ENCODE peak calls at places on chromosomes 7 and 10, in seven cellular contexts. P, Y, U, S, L, A and W are unnamed samples.

GRCh38 chr10:35219906-35220890 is 93.6 kb downstream of the CREM start:
- DNase-seq in Y (no peak), U (no peak), S (no peak), P (no peak), A (no peak), L (peak), W (no peak)

GRCh38 chr10:71814923-71815411 is 36.1 kb downstream of the PSAP start:
- DNase-seq in Y (no peak), L (no peak), S (no peak), A (no peak), U (no peak), P (no peak), W (no peak)

GRCh38 chr7:153091477-153091876 is 331.9 kb downstream of the ACTR3B start:
- DNase-seq in Y (no peak), U (no peak), L (no peak), A (no peak), S (no peak), P (no peak), W (no peak)

GRCh38 chr10:119416855-119417254 is 125.7 kb downstream of the RGS10 start:
- DNase-seq in S (peak), U (no peak), Y (peak), A (no peak), P (peak), L (peak), W (peak)

GRCh38 chr7:55538538-55538937 is 33.8 kb downstream of the VOPP1 start:
- DNase-seq in P (no peak), S (no peak), A (no peak), U (peak), Y (peak), L (peak), W (no peak)

GRCh38 chr10:10914129-10914528 is 103.5 kb upstream of the CELF2 start:
- DNase-seq in A (no peak), L (peak), P (no peak), Y (no peak), U (peak), S (no peak), W (no peak)

GRCh38 chr7:82317760-82318159 is 125.8 kb downstream of the CACNA2D1 start:
- DNase-seq in Y (no peak), P (no peak), L (no peak), U (no peak), A (no peak), S (no peak), W (no peak)

GRCh38 chr7:102321351-102322201 is 34.7 kb downstream of the SPDYE6 start:
- DNase-seq in L (peak), A (no peak), U (no peak), S (no peak), P (no peak), Y (no peak), W (no peak)

GRCh38 chr10:103861501-103861900 is 6.1 kb upstream of the SH3PXD2A start:
- DNase-seq in P (no peak), S (no peak), Y (no peak), A (no peak), U (peak), L (no peak), W (no peak)

GRCh38 chr7:95686109-95686508 is 86.2 kb upstream of the DYNC1I1 start:
- DNase-seq in P (no peak), L (peak), U (peak), S (no peak), A (peak), Y (peak), W (no peak)

GRCh38 chr7:82740246-82740848 is 296.8 kb upstream of the CACNA2D1 start:
- DNase-seq in U (peak), P (no peak), Y (peak), L (peak), S (no peak), A (peak), W (no peak)

GRCh38 chr10:78913219-78914059 is 155.3 kb upstream of the ZMIZ1 start:
- DNase-seq in Y (no peak), U (no peak), S (no peak), P (no peak), A (no peak), L (no peak), W (no peak)

GRCh38 chr7:30423793-30424505 is 54.6 kb downstream of the NOD1 start:
- DNase-seq in L (no peak), Y (no peak), A (no peak), P (no peak), U (no peak), S (no peak), W (no peak)

GRCh38 chr10:70347321-70347720 is 35.1 kb downstream of the LRRC20 start:
- DNase-seq in S (no peak), A (no peak), L (no peak), P (no peak), U (no peak), Y (no peak), W (no peak)

GRCh38 chr10:29576681-29577080 is 58.1 kb downstream of the SVIL start:
- DNase-seq in A (no peak), U (peak), Y (peak), L (peak), S (no peak), P (no peak), W (no peak)

GRCh38 chr10:78215645-78216044 is 182.0 kb downstream of the RPS24 start:
- DNase-seq in L (peak), U (peak), S (no peak), A (no peak), P (no peak), Y (no peak), W (no peak)

GRCh38 chr10:17859492-17860156 is 50.5 kb downstream of the MRC1 start:
- DNase-seq in A (no peak), U (no peak), L (no peak), Y (no peak), S (no peak), P (no peak), W (no peak)

GRCh38 chr10:66162560-66163143 is 763.2 kb upstream of the LRRTM3 start:
- DNase-seq in P (no peak), L (no peak), Y (no peak), S (no peak), A (no peak), U (no peak), W (no peak)

GRCh38 chr10:72796042-72796441 is 97.5 kb upstream of the OIT3 start:
- DNase-seq in P (no peak), A (no peak), L (peak), U (no peak), S (no peak), Y (no peak), W (no peak)

GRCh38 chr7:48680996-48681395 is 243.4 kb upstream of the CDC14C start:
- DNase-seq in L (no peak), S (no peak), U (no peak), A (no peak), Y (no peak), P (no peak), W (no peak)

GRCh38 chr7:138755831-138756590 is 41.8 kb upstream of the TMEM213 start:
- DNase-seq in S (no peak), Y (no peak), A (no peak), U (no peak), L (peak), P (no peak), W (no peak)

GRCh38 chr10:75654171-75654772 is 222.8 kb downstream of the LRMDA start:
- DNase-seq in A (no peak), U (no peak), S (no peak), Y (no peak), L (no peak), P (no peak), W (no peak)